ENCODE peak calls at places on chromosomes 4 and X, in seven cellular contexts. O is choroid plexus epithelial cell, R is left lung, H is RWPE2, E is right atrium auricular region, I is AG10803, G is foreskin fibroblast. A is an unnamed sample.

GRCh38 chr4:107721436-107722090 is 1.5 kb upstream of the PAPSS1 start:
- DNase-seq in H (no peak), O (no peak), E (no peak), G (no peak), R (no peak), I (no peak), A (no peak)

GRCh38 chr4:38119663-38120374 is 159.6 kb downstream of the PTTG2 start:
- DNase-seq in G (peak), R (no peak), H (no peak), O (peak), E (no peak), I (peak), A (no peak)

GRCh38 chr4:17094209-17094608 is 195.8 kb upstream of the LDB2 start:
- DNase-seq in E (no peak), H (no peak), O (peak), G (no peak), R (no peak), I (peak), A (no peak)

GRCh38 chr4:87961993-87962791 is 13.3 kb upstream of the SPP1 start:
- DNase-seq in E (no peak), G (peak), R (no peak), O (peak), I (peak), H (no peak), A (no peak)

GRCh38 chr4:82268050-82268825 is 105.6 kb downstream of the HNRNPD start:
- DNase-seq in R (peak), E (peak), H (no peak), I (peak), O (peak), G (peak), A (no peak)

GRCh38 chrX:133544105-133544504 is 128.8 kb upstream of the GPC4 start:
- DNase-seq in G (peak), O (peak), H (no peak), R (no peak), E (no peak), I (peak), A (no peak)

GRCh38 chrX:41449615-41450014 is 2.5 kb downstream of the NYX start:
- DNase-seq in R (no peak), I (peak), G (peak), E (no peak), H (no peak), O (peak), A (no peak)

GRCh38 chrX:10071451-10072163 is 85.2 kb upstream of the CLCN4 start:
- DNase-seq in E (no peak), O (peak), H (no peak), G (peak), R (no peak), I (peak), A (no peak)

GRCh38 chr4:112636688-112637551 is at the start of the genes LARP7 and ZGRF1:
- DNase-seq in H (peak), R (peak), E (peak), O (peak), I (peak), G (peak), A (peak)

GRCh38 chr4:112633477-112634235 is 3.1 kb downstream of the ZGRF1 start:
- DNase-seq in H (no peak), G (peak), I (peak), E (no peak), R (no peak), O (peak), A (no peak)

DNA sequence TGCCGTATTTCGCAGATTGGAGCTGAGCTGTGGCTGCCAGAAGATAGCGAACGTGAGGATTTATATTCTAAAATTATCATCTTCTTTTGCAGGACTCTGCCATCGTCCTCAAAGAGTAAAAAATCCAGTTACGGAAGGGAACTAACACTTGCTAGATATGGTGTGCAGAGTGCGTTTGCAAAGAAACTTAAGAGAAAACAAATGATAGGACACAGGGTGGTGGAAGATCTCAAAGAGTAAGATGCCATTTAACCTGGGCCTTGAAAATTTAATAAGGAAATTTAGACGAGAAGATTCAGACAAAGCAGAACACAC is 566 bp downstream of the LARP7 start:
- DNase-seq in G (no peak), O (no peak), H (no peak), E (no peak), I (no peak), R (no peak), A (no peak)
- TF ChIP-seq CTCF in G (no peak), O (no peak), H (peak), E (peak), I (no peak), R (no peak), A (no peak)

GRCh38 chr4:72442715-72443114 is 126.3 kb downstream of the ADAMTS3 start:
- DNase-seq in O (no peak), I (no peak), G (no peak), R (no peak), H (no peak), E (no peak), A (no peak)

GRCh38 chr4:72444104-72444503 is 124.9 kb downstream of the ADAMTS3 start:
- DNase-seq in I (no peak), O (no peak), H (no peak), E (no peak), G (no peak), R (no peak), A (no peak)

GRCh38 chr4:72448231-72448630 is 120.8 kb downstream of the ADAMTS3 start:
- DNase-seq in H (no peak), E (no peak), O (no peak), I (no peak), G (no peak), R (no peak), A (no peak)

GRCh38 chr4:72449705-72450104 is 119.3 kb downstream of the ADAMTS3 start:
- DNase-seq in G (peak), H (no peak), O (no peak), I (peak), R (no peak), E (no peak), A (no peak)

DNA sequence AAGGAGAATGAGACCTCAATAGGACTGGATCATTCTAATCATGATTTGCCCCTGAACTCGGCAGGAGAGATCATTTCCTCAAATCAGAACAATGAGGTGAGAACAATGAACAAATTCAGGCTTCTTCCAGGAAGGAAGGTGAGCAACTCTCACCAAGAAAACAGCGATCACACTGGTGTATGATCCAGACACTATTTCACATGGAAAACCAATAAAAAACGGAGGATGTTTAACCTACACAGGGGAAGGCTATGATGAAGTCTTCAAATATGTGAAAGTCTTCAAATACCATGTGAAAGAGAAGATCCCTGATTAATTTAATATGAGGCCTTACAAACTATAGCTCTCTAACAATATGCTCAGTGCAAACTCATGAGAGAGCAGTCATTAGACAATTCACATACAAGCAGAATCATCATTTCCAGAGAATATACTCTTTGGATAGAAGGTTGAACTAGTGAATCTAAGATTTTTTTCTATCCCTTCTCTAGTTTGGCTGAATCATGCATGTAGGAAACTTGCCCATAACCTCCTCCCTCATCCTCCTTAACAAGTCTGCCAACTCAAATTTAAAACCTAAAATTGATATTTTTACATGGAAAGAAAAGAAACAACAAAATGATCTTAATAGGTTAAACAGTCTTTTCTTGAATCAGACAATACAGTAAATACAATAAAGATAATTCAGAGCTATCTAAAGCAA is 122.5 kb downstream of the ADAMTS3 start:
- DNase-seq in G (peak), R (no peak), I (peak), O (no peak), E (no peak), H (no peak), A (no peak)
- TF ChIP-seq CTCF in G (no peak), R (no peak), I (no peak), O (no peak), E (no peak), H (no peak), A (no peak)

DNA sequence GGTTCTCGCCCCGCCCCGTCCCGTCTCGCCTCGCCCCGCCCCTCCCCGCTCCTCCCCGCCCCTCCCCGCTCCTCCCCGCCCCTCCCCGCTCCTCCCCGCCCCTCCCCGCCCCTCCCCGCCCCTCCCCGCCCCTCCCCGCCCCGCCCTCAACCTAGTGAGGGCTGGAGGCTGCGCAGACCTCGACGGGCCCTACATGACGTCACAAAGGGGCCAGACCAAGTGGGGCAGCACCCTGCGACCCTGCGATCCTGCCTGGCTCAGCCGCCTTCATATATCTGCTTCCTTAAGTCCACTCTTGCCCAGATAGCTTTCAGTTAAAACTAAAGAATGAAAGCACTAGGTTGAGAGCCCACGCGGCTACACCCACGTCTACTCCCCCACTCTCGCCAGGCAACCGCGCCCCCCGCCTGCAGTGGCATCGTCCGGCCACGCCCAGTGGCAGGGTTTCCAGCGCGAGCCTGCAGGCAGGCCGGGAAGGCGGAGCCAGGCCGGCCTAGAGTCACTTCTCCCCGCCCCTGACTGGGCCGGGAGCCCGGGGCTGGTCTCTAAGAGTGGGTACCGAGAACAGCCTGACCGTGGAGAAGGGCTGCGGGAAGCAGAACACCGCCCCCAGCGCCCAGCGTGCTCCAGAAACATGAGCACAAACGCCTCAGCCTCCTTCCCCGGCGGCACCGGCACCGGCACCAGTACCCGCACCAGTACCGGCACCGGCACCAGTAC is 1.5 kb upstream of the MAOA start:
- DNase-seq in H (peak), E (peak), I (peak), G (peak), O (peak), R (peak), A (peak)
- TF ChIP-seq CTCF in H (peak), E (peak), I (peak), G (no peak), O (peak), R (no peak), A (peak)

DNA sequence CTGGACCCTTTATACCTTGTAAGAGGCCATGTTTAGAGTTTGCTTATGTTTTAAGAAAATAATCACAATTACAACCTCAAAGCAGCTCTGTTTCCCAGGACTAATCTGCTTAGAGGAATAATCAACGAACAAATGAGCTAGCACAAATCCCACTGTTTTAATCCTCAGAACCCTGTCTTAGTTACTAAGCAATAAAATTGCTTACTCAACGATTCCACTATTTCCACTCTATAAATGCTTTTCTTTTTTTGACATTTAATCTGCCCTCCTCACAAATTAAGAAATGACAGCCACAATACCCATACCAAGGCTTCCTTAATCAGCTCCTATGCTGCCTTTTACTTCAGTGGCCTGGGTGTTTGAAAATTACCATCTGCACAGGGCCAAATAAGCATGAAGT is 48.8 kb downstream of the FAM120C start:
- DNase-seq in H (no peak), R (no peak), G (no peak), I (no peak), E (no peak), O (no peak), A (peak)
- TF ChIP-seq CTCF in H (no peak), R (no peak), G (no peak), I (no peak), E (no peak), O (no peak), A (no peak)

DNA sequence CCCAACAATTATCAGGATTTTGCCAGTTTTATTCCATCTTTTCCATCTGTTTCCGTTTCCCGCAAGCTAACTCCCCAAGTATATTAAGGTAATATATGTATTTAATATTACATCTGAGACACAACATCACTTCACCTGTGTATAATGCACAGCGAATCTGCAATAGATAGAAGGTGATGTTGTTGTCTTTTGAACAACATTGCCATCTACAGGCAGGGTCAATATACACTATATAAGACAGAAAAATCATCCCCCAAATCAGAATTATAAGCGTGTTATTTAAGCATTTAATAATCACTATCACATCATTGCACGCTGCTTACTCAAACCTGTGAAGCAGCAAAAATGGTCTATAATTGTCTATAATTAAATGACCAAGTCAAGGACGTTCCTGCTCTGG is 1115.5 kb downstream of the NLGN4X start:
- DNase-seq in I (no peak), G (peak), R (no peak), O (peak), H (no peak), E (no peak), A (no peak)
- TF ChIP-seq CTCF in I (no peak), G (no peak), R (no peak), O (no peak), H (peak), E (peak), A (peak)

DNA sequence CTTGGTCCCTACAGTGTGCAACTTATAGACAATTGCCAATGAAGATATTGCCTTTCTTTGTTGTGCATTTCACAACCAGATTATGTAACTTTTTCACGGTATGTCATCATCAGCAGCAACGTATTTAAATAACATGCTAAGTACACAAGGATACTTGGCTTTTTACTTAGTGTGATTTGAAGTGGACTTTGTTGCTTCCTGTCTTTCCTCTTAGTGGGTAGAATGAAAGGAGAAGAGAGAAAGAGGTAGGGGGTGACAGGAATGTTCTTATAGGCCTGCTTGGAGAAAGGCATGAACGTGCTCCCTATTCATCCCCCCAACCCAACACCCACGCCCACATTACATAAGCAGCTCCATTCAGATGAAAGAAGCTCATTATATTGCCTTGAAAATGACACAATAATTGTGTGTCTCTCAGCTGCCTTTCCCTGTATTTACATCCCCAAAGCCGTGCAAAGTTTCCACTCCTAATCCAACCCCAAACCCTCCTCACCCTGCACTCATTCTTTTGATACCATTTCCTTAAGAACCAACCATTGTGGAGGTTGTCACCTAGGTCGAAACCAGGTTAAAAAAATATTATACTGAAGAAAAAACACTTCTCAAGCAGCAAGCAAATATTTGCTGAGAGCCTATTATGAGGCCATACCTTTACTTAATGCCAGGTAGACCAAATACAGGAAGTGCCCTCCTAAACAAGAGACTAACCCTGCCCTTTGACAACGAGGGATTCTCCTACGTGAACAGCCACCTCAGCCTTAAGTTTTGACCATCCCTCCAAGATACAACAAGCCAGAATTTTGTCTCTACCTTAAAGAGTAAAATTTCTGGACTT is 25.2 kb upstream of the GK start:
- DNase-seq in G (no peak), R (no peak), O (no peak), H (no peak), I (no peak), E (no peak), A (no peak)
- TF ChIP-seq CTCF in G (no peak), R (no peak), O (no peak), H (no peak), I (no peak), E (no peak), A (no peak)

DNA sequence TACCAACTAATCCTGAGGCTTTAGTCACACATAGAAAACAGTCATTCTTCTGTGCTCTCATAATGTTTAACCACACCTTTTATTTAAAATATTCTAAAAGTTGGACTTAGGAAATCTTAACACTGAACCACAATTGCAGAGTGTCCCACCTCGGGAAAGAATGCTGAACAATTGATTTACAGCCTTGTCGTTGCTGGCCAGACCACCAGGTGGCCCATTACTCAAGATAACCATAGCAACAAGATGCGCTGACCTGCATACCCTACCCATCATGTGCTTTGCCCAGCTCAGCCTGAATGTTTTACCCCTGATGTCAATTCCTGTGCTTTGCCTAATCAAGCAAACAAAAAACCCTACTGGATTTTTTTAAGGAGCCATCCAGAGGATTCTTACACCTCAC is 100.7 kb downstream of the ARSJ start:
- DNase-seq in O (peak), E (no peak), I (peak), R (no peak), H (no peak), G (peak), A (no peak)
- TF ChIP-seq CTCF in O (peak), E (no peak), I (no peak), R (no peak), H (peak), G (no peak), A (peak)

A was measured in D721Med.